ENCODE peak calls at places on chromosomes 13 and 19, in six cellular contexts. One of them, this sample, is unnamed. For H3K9me3, H3K27me3 and H3K36me3, the result is how much of the 10 kb centered on the place peaks cover.

GRCh38 chr19:29851769-29852521 is 40.2 kb downstream of the CCNE1 start:
- DNase-seq in tibial nerve: no peak
- DNase-seq in tibial artery: no peak
- DNase-seq in fibroblast of lung: no peak
- DNase-seq in breast epithelium: no peak
- DNase-seq in heart left ventricle: no peak
- DNase-seq in this sample: no peak

GRCh38 chr13:28492527-28493367 is 2.2 kb downstream of the FLT1 start:
- DNase-seq in tibial nerve: no peak
- DNase-seq in tibial artery: no peak
- DNase-seq in fibroblast of lung: no peak
- DNase-seq in breast epithelium: no peak
- DNase-seq in heart left ventricle: no peak
- DNase-seq in this sample: no peak

GRCh38 chr13:104975272-104975671 is 1560.2 kb downstream of the EFNB2 start:
- DNase-seq in tibial nerve: no peak
- DNase-seq in tibial artery: no peak
- DNase-seq in fibroblast of lung: no peak
- DNase-seq in breast epithelium: no peak
- DNase-seq in heart left ventricle: no peak
- DNase-seq in this sample: no peak

GRCh38 chr13:101473458-101473857 is 21.0 kb downstream of the ITGBL1 start:
- DNase-seq in tibial nerve: no peak
- DNase-seq in tibial artery: peak
- DNase-seq in fibroblast of lung: peak
- DNase-seq in breast epithelium: no peak
- DNase-seq in heart left ventricle: no peak
- DNase-seq in this sample: no peak

GRCh38 chr13:93963266-93964131 is 516.0 kb downstream of the DCT start:
- DNase-seq in tibial nerve: no peak
- DNase-seq in tibial artery: no peak
- DNase-seq in fibroblast of lung: peak
- DNase-seq in breast epithelium: no peak
- DNase-seq in heart left ventricle: no peak
- DNase-seq in this sample: no peak

GRCh38 chr19:15631817-15632216 is 8.9 kb upstream of the CYP4F3 start:
- DNase-seq in tibial nerve: no peak
- DNase-seq in tibial artery: no peak
- DNase-seq in fibroblast of lung: no peak
- DNase-seq in breast epithelium: no peak
- DNase-seq in heart left ventricle: no peak
- DNase-seq in this sample: no peak

GRCh38 chr19:38559428-38560401 is 58.0 kb downstream of the MAP4K1 start:
- DNase-seq in tibial nerve: no peak
- DNase-seq in tibial artery: no peak
- DNase-seq in fibroblast of lung: no peak
- DNase-seq in breast epithelium: peak
- DNase-seq in heart left ventricle: no peak
- DNase-seq in this sample: no peak

GRCh38 chr13:85431720-85432119 is 367.5 kb downstream of the SLITRK6 start:
- DNase-seq in tibial nerve: no peak
- DNase-seq in tibial artery: no peak
- DNase-seq in fibroblast of lung: no peak
- DNase-seq in breast epithelium: no peak
- DNase-seq in heart left ventricle: no peak
- DNase-seq in this sample: no peak

GRCh38 chr19:29675650-29676186 is 10.5 kb downstream of the PLEKHF1 start:
- DNase-seq in tibial nerve: no peak
- DNase-seq in tibial artery: no peak
- DNase-seq in fibroblast of lung: no peak
- DNase-seq in breast epithelium: no peak
- DNase-seq in heart left ventricle: no peak
- DNase-seq in this sample: no peak

GRCh38 chr13:98447130-98447529 is 129.8 kb downstream of the STK24 start:
- DNase-seq in tibial nerve: no peak
- DNase-seq in tibial artery: no peak
- DNase-seq in fibroblast of lung: no peak
- DNase-seq in breast epithelium: no peak
- DNase-seq in heart left ventricle: no peak
- DNase-seq in this sample: no peak

GRCh38 chr19:30870861-30871260 is 478.4 kb downstream of the TSHZ3 start:
- DNase-seq in tibial nerve: no peak
- DNase-seq in tibial artery: no peak
- DNase-seq in fibroblast of lung: no peak
- DNase-seq in breast epithelium: no peak
- DNase-seq in heart left ventricle: no peak
- DNase-seq in this sample: no peak

GRCh38 chr19:35856546-35857149 is at the start of gene KIRREL2:
- DNase-seq in tibial nerve: no peak
- DNase-seq in tibial artery: no peak
- DNase-seq in fibroblast of lung: no peak
- DNase-seq in breast epithelium: no peak
- DNase-seq in heart left ventricle: no peak
- DNase-seq in this sample: no peak

DNA sequence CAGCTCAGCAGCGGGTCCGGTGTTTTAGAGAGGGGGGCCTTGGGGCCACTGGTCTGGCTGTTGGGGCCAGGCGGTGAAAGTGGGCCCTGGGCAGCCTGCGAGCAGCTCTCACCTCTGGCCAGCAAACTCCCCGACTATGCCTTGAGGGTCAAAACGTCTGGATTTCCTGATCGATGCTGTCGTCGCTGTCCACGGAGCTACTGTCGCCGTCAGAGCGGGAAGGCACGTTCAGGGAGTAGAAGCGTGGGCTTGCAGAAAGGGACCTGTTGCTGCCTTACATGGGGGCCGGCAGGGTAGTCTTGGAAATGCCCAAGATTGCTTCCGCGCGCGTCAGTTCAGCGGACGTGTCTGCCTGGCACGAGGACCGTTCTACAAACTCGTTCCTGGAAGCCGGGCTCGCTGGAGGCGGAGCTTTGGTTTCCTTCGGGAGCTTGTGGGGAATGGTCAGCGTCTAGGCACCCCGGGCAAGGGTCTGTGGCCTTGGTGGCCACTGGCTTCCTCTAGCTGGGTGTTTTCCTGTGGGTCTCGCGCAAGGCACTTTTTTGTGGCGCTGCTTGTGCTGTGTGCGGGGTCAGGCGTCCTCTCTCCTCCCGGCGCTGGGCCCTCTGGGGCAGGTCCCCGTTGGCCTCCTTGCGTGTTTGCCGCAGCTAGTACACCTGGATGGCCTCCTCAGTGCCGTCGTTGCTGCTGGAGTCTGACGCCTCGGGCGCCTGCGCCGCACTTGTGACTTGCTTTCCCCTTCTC is 15.3 kb downstream of the RB1 start:
- DNase-seq in tibial nerve: no peak
- DNase-seq in tibial artery: peak
- DNase-seq in fibroblast of lung: no peak
- DNase-seq in breast epithelium: no peak
- DNase-seq in heart left ventricle: peak
- DNase-seq in this sample: no peak
- H3K9me3 ChIP-seq in tibial nerve: under half
- H3K9me3 ChIP-seq in tibial artery: under half
- H3K9me3 ChIP-seq in fibroblast of lung: under half
- H3K9me3 ChIP-seq in breast epithelium: under half
- H3K9me3 ChIP-seq in heart left ventricle: under half
- H3K9me3 ChIP-seq in this sample: under half

DNA sequence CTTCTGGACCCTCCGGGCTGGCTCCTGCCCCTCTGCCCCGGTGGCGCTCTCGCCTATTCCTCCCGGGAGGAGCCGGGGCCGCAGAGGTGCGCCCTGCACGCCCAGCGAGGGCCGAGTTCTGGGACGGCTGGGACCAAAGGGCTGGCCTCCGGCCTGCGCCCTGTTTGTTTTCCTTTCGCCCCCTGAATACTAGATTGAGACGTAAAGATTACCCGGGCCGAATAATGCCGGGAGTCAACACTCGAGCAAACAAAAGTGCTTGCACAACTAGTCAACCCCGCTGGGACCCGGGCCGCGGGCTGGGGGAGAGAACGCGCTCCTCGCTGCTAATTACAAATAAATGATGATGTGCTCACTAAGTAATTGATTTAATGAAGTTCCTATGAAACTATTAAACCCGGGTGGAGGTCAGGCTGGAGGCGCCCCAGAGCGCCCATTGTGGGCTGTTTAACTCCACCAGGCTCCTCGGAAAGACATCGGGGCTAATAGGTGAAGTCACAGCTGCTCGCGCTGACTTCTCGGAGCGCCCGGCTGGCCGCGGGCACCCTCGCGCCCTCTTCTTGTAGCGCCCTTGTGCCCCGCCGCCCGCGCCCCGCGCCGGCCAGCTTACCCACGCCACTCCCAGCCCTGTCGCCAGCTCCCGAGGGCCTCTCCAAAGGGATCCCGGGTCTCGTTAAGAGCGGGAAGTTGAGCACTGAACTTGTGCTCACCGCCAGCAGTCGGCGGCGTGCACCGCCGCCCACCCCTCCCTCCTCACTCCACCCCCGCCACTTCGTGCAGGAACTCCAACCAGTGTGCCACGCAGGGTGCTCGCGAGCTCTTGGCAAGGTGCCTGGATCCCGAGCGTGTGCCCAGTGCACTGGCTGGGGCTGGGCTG is 14.9 kb downstream of the ZIC5 start:
- DNase-seq in tibial nerve: no peak
- DNase-seq in tibial artery: no peak
- DNase-seq in fibroblast of lung: no peak
- DNase-seq in breast epithelium: no peak
- DNase-seq in heart left ventricle: no peak
- DNase-seq in this sample: no peak
- H3K27me3 ChIP-seq in tibial nerve: half or more
- H3K27me3 ChIP-seq in tibial artery: under half
- H3K27me3 ChIP-seq in fibroblast of lung: half or more
- H3K27me3 ChIP-seq in breast epithelium: under half
- H3K27me3 ChIP-seq in heart left ventricle: half or more
- H3K27me3 ChIP-seq in this sample: half or more

GRCh38 chr19:44737238-44738160 is 11.0 kb upstream of the BCL3 start:
- DNase-seq in tibial nerve: no peak
- DNase-seq in tibial artery: no peak
- DNase-seq in fibroblast of lung: no peak
- DNase-seq in breast epithelium: no peak
- DNase-seq in heart left ventricle: no peak
- DNase-seq in this sample: no peak
- H3K36me3 ChIP-seq in tibial nerve: under half
- H3K36me3 ChIP-seq in tibial artery: under half
- H3K36me3 ChIP-seq in fibroblast of lung: under half
- H3K36me3 ChIP-seq in breast epithelium: under half
- H3K36me3 ChIP-seq in heart left ventricle: under half
- H3K36me3 ChIP-seq in this sample: under half

GRCh38 chr13:113753171-113753570 is 5.9 kb upstream of the TMEM255B start:
- DNase-seq in tibial nerve: no peak
- DNase-seq in tibial artery: no peak
- DNase-seq in fibroblast of lung: no peak
- DNase-seq in breast epithelium: no peak
- DNase-seq in heart left ventricle: peak
- DNase-seq in this sample: no peak

GRCh38 chr13:113749956-113750355 is 9.1 kb upstream of the TMEM255B start:
- DNase-seq in tibial nerve: no peak
- DNase-seq in tibial artery: no peak
- DNase-seq in fibroblast of lung: no peak
- DNase-seq in breast epithelium: no peak
- DNase-seq in heart left ventricle: peak
- DNase-seq in this sample: no peak

GRCh38 chr13:113750554-113751399 is 8.2 kb upstream of the TMEM255B start:
- DNase-seq in tibial nerve: no peak
- DNase-seq in tibial artery: no peak
- DNase-seq in fibroblast of lung: no peak
- DNase-seq in breast epithelium: no peak
- DNase-seq in heart left ventricle: peak
- DNase-seq in this sample: no peak

GRCh38 chr13:113749507-113749906 is 9.5 kb upstream of the TMEM255B start:
- DNase-seq in tibial nerve: no peak
- DNase-seq in tibial artery: no peak
- DNase-seq in fibroblast of lung: no peak
- DNase-seq in breast epithelium: no peak
- DNase-seq in heart left ventricle: peak
- DNase-seq in this sample: no peak

GRCh38 chr13:113751491-113751890 is 7.5 kb upstream of the TMEM255B start:
- DNase-seq in tibial nerve: no peak
- DNase-seq in tibial artery: no peak
- DNase-seq in fibroblast of lung: no peak
- DNase-seq in breast epithelium: no peak
- DNase-seq in heart left ventricle: peak
- DNase-seq in this sample: no peak
- H3K9me3 ChIP-seq in tibial nerve: under half
- H3K9me3 ChIP-seq in tibial artery: under half
- H3K9me3 ChIP-seq in fibroblast of lung: under half
- H3K9me3 ChIP-seq in breast epithelium: under half
- H3K9me3 ChIP-seq in heart left ventricle: under half
- H3K9me3 ChIP-seq in this sample: under half

GRCh38 chr13:49407936-49408335 is 35.9 kb downstream of the CAB39L start:
- DNase-seq in tibial nerve: no peak
- DNase-seq in tibial artery: no peak
- DNase-seq in fibroblast of lung: no peak
- DNase-seq in breast epithelium: no peak
- DNase-seq in heart left ventricle: no peak
- DNase-seq in this sample: no peak
- H3K27me3 ChIP-seq in tibial nerve: under half
- H3K27me3 ChIP-seq in tibial artery: under half
- H3K27me3 ChIP-seq in fibroblast of lung: under half
- H3K27me3 ChIP-seq in breast epithelium: under half
- H3K27me3 ChIP-seq in heart left ventricle: under half
- H3K27me3 ChIP-seq in this sample: under half

DNA sequence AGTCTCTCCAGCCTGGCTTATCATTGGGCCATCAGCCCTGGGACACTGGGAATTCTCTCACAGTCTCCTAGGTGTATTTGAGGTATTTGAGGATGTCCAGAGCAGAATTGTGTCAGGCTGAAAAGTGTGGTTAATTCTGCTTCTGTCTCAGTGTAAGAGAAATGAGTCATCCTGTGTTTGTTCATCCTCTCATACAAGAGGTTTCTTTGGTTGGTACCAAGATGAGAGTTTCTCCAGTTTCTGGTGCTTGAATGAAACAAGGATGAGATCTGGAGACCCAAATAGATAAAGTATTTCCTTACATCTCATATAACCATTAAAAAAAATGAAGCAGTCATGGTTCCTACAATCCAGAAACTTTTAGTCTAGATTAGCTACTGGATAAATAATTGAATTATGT is 7.7 kb downstream of the ZNF253 start:
- DNase-seq in tibial nerve: no peak
- DNase-seq in tibial artery: no peak
- DNase-seq in fibroblast of lung: no peak
- DNase-seq in breast epithelium: no peak
- DNase-seq in heart left ventricle: no peak
- DNase-seq in this sample: no peak
- H3K36me3 ChIP-seq in tibial nerve: under half
- H3K36me3 ChIP-seq in tibial artery: under half
- H3K36me3 ChIP-seq in fibroblast of lung: under half
- H3K36me3 ChIP-seq in breast epithelium: under half
- H3K36me3 ChIP-seq in heart left ventricle: under half
- H3K36me3 ChIP-seq in this sample: under half